ENCODE peak calls at places on chromosomes 4 and X, in ten cellular contexts. B is GM04504; G is MCF 10A; Y is AG09309; W is GM12865; C is iPS-NIHi11; A is NCI-H748 treated with DMSO at 0.1 percent for 48 hours; L is T-helper 2 cell treated with Interferon-gamma antibody and Interleukin-4, amounts not matched to agents 5 μg/mL and 100 μg/mL, for 36 hours; D is C1 segment of cervical spinal cord; J is EL. M is an unnamed sample.

GRCh38 chr4:54487491-54487890 is 170.3 kb upstream of the KIT start:
- DNase-seq in B (no peak), W (no peak), J (peak; percentile 43), A (no peak), L (no peak), G (no peak), C (no peak), Y (no peak), D (no peak), M (no peak)

GRCh38 chr4:80999943-81000342 is 30.6 kb upstream of the BMP3 start:
- DNase-seq in Y (no peak), L (no peak), G (no peak), W (no peak), D (no peak), J (no peak), B (no peak), C (no peak), A (no peak), M (no peak)

GRCh38 chrX:119427024-119427794 is 28.1 kb downstream of the SLC25A43 start:
- DNase-seq in C (no peak), A (no peak), B (no peak), D (peak; percentile 11), Y (no peak), W (peak; percentile 70), L (no peak), J (peak; percentile 41), G (peak; percentile 53), M (no peak)

GRCh38 chr4:148253748-148254147 is 188.5 kb downstream of the NR3C2 start:
- DNase-seq in Y (no peak), D (no peak), G (no peak), C (no peak), A (no peak), J (no peak), B (no peak), W (no peak), L (no peak), M (no peak)

GRCh38 chr4:69490271-69490670 is 5.4 kb downstream of the UGT2B4 start:
- DNase-seq in C (no peak), G (no peak), Y (no peak), B (no peak), A (no peak), L (no peak), W (no peak), D (no peak), J (no peak), M (no peak)

GRCh38 chr4:30770049-30770549 is 49.9 kb downstream of the PCDH7 start:
- DNase-seq in L (no peak), W (no peak), C (peak; percentile 8), B (peak; percentile 47), A (no peak), J (peak; percentile 15), Y (peak; percentile 55), D (no peak), G (peak; percentile 84), M (no peak)

GRCh38 chr4:40843696-40844095 is 93.9 kb downstream of the NSUN7 start:
- DNase-seq in L (peak; percentile 14), A (no peak), G (no peak), W (peak; percentile 65), J (no peak), C (no peak), Y (no peak), B (no peak), D (no peak), M (no peak)

GRCh38 chrX:113548308-113549015 is 707.8 kb upstream of the AMOT start:
- DNase-seq in J (no peak), Y (no peak), L (no peak), G (no peak), C (peak; percentile 37), A (no peak), W (no peak), B (no peak), D (no peak), M (no peak)

GRCh38 chrX:126770179-126770578 is 49.4 kb upstream of the PRR32 start:
- DNase-seq in A (peak; percentile 25), W (peak; percentile 0), L (no peak), D (no peak), Y (no peak), B (no peak), J (no peak), G (peak; percentile 57), C (peak; percentile 51), M (no peak)

GRCh38 chr4:97984545-97985131 is 158.6 kb downstream of the STPG2 start:
- DNase-seq in J (no peak), B (no peak), L (no peak), A (no peak), W (peak; percentile 7), D (no peak), Y (no peak), C (peak; percentile 31), G (peak; percentile 13), M (no peak)

GRCh38 chr4:54233128-54233696 is 4.1 kb downstream of the PDGFRA start:
- DNase-seq in A (peak; percentile 62), B (no peak), W (peak; percentile 86), C (peak; percentile 85), Y (no peak), D (peak; percentile 73), G (peak; percentile 83), L (peak; percentile 75), J (peak; percentile 88), M (peak; percentile 10)

GRCh38 chr4:140595065-140595464 is 26.3 kb upstream of the UCP1 start:
- DNase-seq in G (peak; percentile 61), A (peak; percentile 26), C (peak; percentile 72), D (no peak), Y (no peak), W (peak; percentile 45), L (no peak), J (no peak), B (no peak), M (peak; percentile 58)

GRCh38 chr4:76219299-76220055 is 5.9 kb upstream of the SCARB2 start:
- DNase-seq in A (no peak), B (no peak), L (no peak), D (no peak), C (no peak), G (peak; percentile 85), Y (peak; percentile 39), W (no peak), J (peak; percentile 47), M (no peak)

GRCh38 chrX:104854188-104854587 is 288.2 kb downstream of the IL1RAPL2 start:
- DNase-seq in L (no peak), B (peak; percentile 2), W (no peak), D (no peak), Y (no peak), G (peak; percentile 29), A (no peak), C (no peak), J (no peak), M (no peak)

GRCh38 chr4:20254517-20255250 is 3.0 kb downstream of the SLIT2 start:
- DNase-seq in A (peak; percentile 9), L (no peak), G (no peak), J (peak; percentile 56), W (no peak), B (no peak), Y (no peak), D (no peak), C (peak; percentile 35), M (no peak)

GRCh38 chr4:60884545-60884944 is 315.6 kb upstream of the ADGRL3 start:
- DNase-seq in D (no peak), J (peak; percentile 13), G (no peak), L (no peak), B (peak; percentile 24), Y (no peak), A (no peak), W (no peak), C (no peak), M (no peak)

GRCh38 chrX:47380268-47380667 is 9.9 kb downstream of the ZNF157 start:
- DNase-seq in W (peak; percentile 35), J (no peak), A (no peak), G (no peak), Y (peak; percentile 29), B (no peak), D (peak; percentile 0), C (no peak), L (peak; percentile 5), M (no peak)

GRCh38 chr4:183241322-183241640 is 78.8 kb downstream of the CLDN22 start:
- DNase-seq in Y (no peak), D (no peak), G (peak; percentile 22), J (peak; percentile 64), B (no peak), A (no peak), W (no peak), L (no peak), C (no peak), M (no peak)

GRCh38 chrX:9416562-9417319 is 48.1 kb upstream of the TBL1X start:
- DNase-seq in G (peak; percentile 66), Y (peak; percentile 4), A (no peak), J (peak; percentile 0), W (no peak), B (peak; percentile 38), C (no peak), L (no peak), D (no peak), M (no peak)

GRCh38 chr4:683247-683897 is 5.6 kb downstream of the SLC49A3 start:
- DNase-seq in B (no peak), Y (no peak), A (no peak), C (no peak), G (no peak), J (no peak), D (no peak), W (no peak), L (no peak), M (no peak)

GRCh38 chrX:49627030-49627777 is 28.4 kb downstream of the GAGE1 start:
- DNase-seq in B (no peak), J (no peak), W (peak; percentile 4), Y (no peak), A (no peak), G (no peak), D (peak; percentile 2), C (peak; percentile 15), L (no peak), M (peak; percentile 18)

GRCh38 chrX:9995855-9996339 is 28.7 kb downstream of the CLDN34 start:
- DNase-seq in Y (peak; percentile 66), B (peak; percentile 63), G (peak; percentile 85), D (peak; percentile 30), W (peak; percentile 68), J (peak; percentile 73), L (peak; percentile 51), A (peak; percentile 56), C (peak; percentile 12), M (no peak)

GRCh38 chr4:124754671-124755070 is 42.1 kb upstream of the ANKRD50 start:
- DNase-seq in W (no peak), D (no peak), B (no peak), C (no peak), L (no peak), J (peak; percentile 31), Y (no peak), A (no peak), G (no peak), M (no peak)

GRCh38 chr4:138341739-138342415 is 99.7 kb upstream of the SLC7A11 start:
- DNase-seq in J (no peak), L (no peak), W (peak; percentile 68), C (no peak), B (no peak), G (no peak), Y (no peak), D (no peak), A (no peak), M (no peak)

GRCh38 chrX:39903343-39903742 is 194.4 kb downstream of the BCOR start:
- DNase-seq in W (peak; percentile 6), B (peak; percentile 28), C (no peak), J (peak; percentile 64), G (peak; percentile 47), A (no peak), Y (peak; percentile 40), D (no peak), L (no peak), M (no peak)

GRCh38 chrX:17788439-17788838 is 51.1 kb downstream of the SCML1 start:
- DNase-seq in Y (no peak), L (peak; percentile 6), J (peak; percentile 24), C (peak; percentile 67), A (peak; percentile 44), W (peak; percentile 24), G (peak; percentile 43), B (peak; percentile 1), D (no peak), M (no peak)

GRCh38 chr4:152094851-152095700 is 334.3 kb upstream of the GATB start:
- DNase-seq in C (no peak), B (peak; percentile 58), W (no peak), J (peak; percentile 68), L (no peak), D (no peak), A (peak; percentile 70), Y (peak; percentile 57), G (peak; percentile 14), M (peak; percentile 93)

GRCh38 chr4:60611762-60612496 is 588.2 kb upstream of the ADGRL3 start:
- DNase-seq in L (no peak), J (peak; percentile 55), B (no peak), A (no peak), C (no peak), W (no peak), D (no peak), G (peak; percentile 70), Y (no peak), M (no peak)

M was measured in LNCaP clone FGC.